ENCODE peak calls at places on chromosomes 11 and 22, in nine cellular contexts. One of them, this sample, is unnamed.

GRCh38 chr22:17772963-17773605 is 1.2 kb downstream of the BID start:
- DNase-seq in testis: no peak
- DNase-seq in CD4-positive, alpha-beta T cell: no peak
- DNase-seq in astrocyte: peak; percentile 51
- DNase-seq in endothelial cell of umbilical vein: no peak
- DNase-seq in Panc1: no peak
- DNase-seq in mucosa of descending colon: no peak
- DNase-seq in OCI-LY7: no peak
- DNase-seq in AG04450: no peak
- DNase-seq in this sample: no peak

GRCh38 chr22:37305873-37306272 is 23.6 kb downstream of the CYTH4 start:
- DNase-seq in Panc1: no peak
- DNase-seq in AG04450: no peak
- DNase-seq in testis: no peak
- DNase-seq in astrocyte: no peak
- DNase-seq in mucosa of descending colon: no peak
- DNase-seq in OCI-LY7: no peak
- DNase-seq in CD4-positive, alpha-beta T cell: no peak
- DNase-seq in endothelial cell of umbilical vein: no peak
- DNase-seq in this sample: no peak

GRCh38 chr22:33720166-33720878 is 200.0 kb downstream of the LARGE1 start:
- DNase-seq in astrocyte: no peak
- DNase-seq in Panc1: no peak
- DNase-seq in mucosa of descending colon: no peak
- DNase-seq in CD4-positive, alpha-beta T cell: no peak
- DNase-seq in endothelial cell of umbilical vein: no peak
- DNase-seq in AG04450: no peak
- DNase-seq in testis: no peak
- DNase-seq in OCI-LY7: no peak
- DNase-seq in this sample: no peak

GRCh38 chr11:129315781-129316579 is 59.7 kb upstream of the BARX2 start:
- DNase-seq in AG04450: no peak
- DNase-seq in OCI-LY7: no peak
- DNase-seq in testis: no peak
- DNase-seq in astrocyte: no peak
- DNase-seq in endothelial cell of umbilical vein: no peak
- DNase-seq in mucosa of descending colon: peak; percentile 68
- DNase-seq in Panc1: no peak
- DNase-seq in CD4-positive, alpha-beta T cell: no peak
- DNase-seq in this sample: no peak

GRCh38 chr11:59560290-59560701 is 49.0 kb downstream of the OR4D9 start:
- DNase-seq in testis: peak; percentile 81
- DNase-seq in AG04450: no peak
- DNase-seq in astrocyte: peak; percentile 66
- DNase-seq in mucosa of descending colon: peak; percentile 81
- DNase-seq in CD4-positive, alpha-beta T cell: peak; percentile 36
- DNase-seq in OCI-LY7: peak; percentile 78
- DNase-seq in endothelial cell of umbilical vein: peak; percentile 86
- DNase-seq in Panc1: no peak
- DNase-seq in this sample: peak; percentile 43

GRCh38 chr11:382081-382643 is 11.8 kb upstream of the PKP3 start:
- DNase-seq in endothelial cell of umbilical vein: no peak
- DNase-seq in CD4-positive, alpha-beta T cell: no peak
- DNase-seq in AG04450: no peak
- DNase-seq in mucosa of descending colon: no peak
- DNase-seq in testis: no peak
- DNase-seq in astrocyte: no peak
- DNase-seq in OCI-LY7: no peak
- DNase-seq in Panc1: no peak
- DNase-seq in this sample: no peak

GRCh38 chr22:20884454-20884853 is 25.6 kb downstream of the SNAP29 start:
- DNase-seq in Panc1: no peak
- DNase-seq in AG04450: no peak
- DNase-seq in testis: no peak
- DNase-seq in astrocyte: no peak
- DNase-seq in endothelial cell of umbilical vein: no peak
- DNase-seq in mucosa of descending colon: no peak
- DNase-seq in CD4-positive, alpha-beta T cell: no peak
- DNase-seq in OCI-LY7: no peak
- DNase-seq in this sample: no peak

GRCh38 chr22:21682385-21683175 is 16.8 kb downstream of the PPIL2 start:
- DNase-seq in mucosa of descending colon: no peak
- DNase-seq in Panc1: no peak
- DNase-seq in testis: no peak
- DNase-seq in OCI-LY7: no peak
- DNase-seq in endothelial cell of umbilical vein: no peak
- DNase-seq in AG04450: no peak
- DNase-seq in astrocyte: no peak
- DNase-seq in CD4-positive, alpha-beta T cell: no peak
- DNase-seq in this sample: no peak

GRCh38 chr22:35205956-35206355 is 51.3 kb upstream of the HMGXB4 start:
- DNase-seq in testis: no peak
- DNase-seq in endothelial cell of umbilical vein: no peak
- DNase-seq in astrocyte: peak; percentile 44
- DNase-seq in AG04450: peak; percentile 21
- DNase-seq in OCI-LY7: no peak
- DNase-seq in Panc1: no peak
- DNase-seq in mucosa of descending colon: no peak
- DNase-seq in CD4-positive, alpha-beta T cell: no peak
- DNase-seq in this sample: no peak

GRCh38 chr22:20125201-20126174 is 6.1 kb upstream of the ZDHHC8 start:
- DNase-seq in CD4-positive, alpha-beta T cell: no peak
- DNase-seq in astrocyte: no peak
- DNase-seq in AG04450: no peak
- DNase-seq in mucosa of descending colon: no peak
- DNase-seq in testis: peak; percentile 77
- DNase-seq in Panc1: no peak
- DNase-seq in OCI-LY7: no peak
- DNase-seq in endothelial cell of umbilical vein: no peak
- DNase-seq in this sample: no peak

GRCh38 chr22:29478326-29479276 is 1.4 kb upstream of the NEFH start:
- DNase-seq in AG04450: no peak
- DNase-seq in endothelial cell of umbilical vein: peak; percentile 14
- DNase-seq in Panc1: no peak
- DNase-seq in mucosa of descending colon: no peak
- DNase-seq in testis: peak; percentile 55
- DNase-seq in OCI-LY7: no peak
- DNase-seq in CD4-positive, alpha-beta T cell: no peak
- DNase-seq in astrocyte: no peak
- DNase-seq in this sample: no peak

GRCh38 chr11:134097146-134097545 is 28.3 kb downstream of the JAM3 start:
- DNase-seq in AG04450: no peak
- DNase-seq in OCI-LY7: no peak
- DNase-seq in endothelial cell of umbilical vein: no peak
- DNase-seq in testis: no peak
- DNase-seq in CD4-positive, alpha-beta T cell: no peak
- DNase-seq in astrocyte: no peak
- DNase-seq in mucosa of descending colon: no peak
- DNase-seq in Panc1: no peak
- DNase-seq in this sample: no peak

GRCh38 chr11:28777126-28777525 is 668.9 kb downstream of the METTL15 start:
- DNase-seq in astrocyte: no peak
- DNase-seq in AG04450: no peak
- DNase-seq in CD4-positive, alpha-beta T cell: no peak
- DNase-seq in Panc1: no peak
- DNase-seq in endothelial cell of umbilical vein: no peak
- DNase-seq in mucosa of descending colon: no peak
- DNase-seq in testis: no peak
- DNase-seq in OCI-LY7: no peak
- DNase-seq in this sample: no peak
- H3K9me3 ChIP-seq in astrocyte: peaks cover 5% of the 10 kb centered on the region
- H3K9me3 ChIP-seq in AG04450: peaks cover 16% of the 10 kb centered on the region
- H3K9me3 ChIP-seq in CD4-positive, alpha-beta T cell: no peaks in the 10 kb centered on the region
- H3K9me3 ChIP-seq in Panc1: no peaks in the 10 kb centered on the region
- H3K9me3 ChIP-seq in endothelial cell of umbilical vein: no peaks in the 10 kb centered on the region
- H3K9me3 ChIP-seq in mucosa of descending colon: peaks cover 4% of the 10 kb centered on the region
- H3K9me3 ChIP-seq in testis: no peaks in the 10 kb centered on the region
- H3K9me3 ChIP-seq in OCI-LY7: no peaks in the 10 kb centered on the region
- H3K9me3 ChIP-seq in this sample: no peaks in the 10 kb centered on the region

DNA sequence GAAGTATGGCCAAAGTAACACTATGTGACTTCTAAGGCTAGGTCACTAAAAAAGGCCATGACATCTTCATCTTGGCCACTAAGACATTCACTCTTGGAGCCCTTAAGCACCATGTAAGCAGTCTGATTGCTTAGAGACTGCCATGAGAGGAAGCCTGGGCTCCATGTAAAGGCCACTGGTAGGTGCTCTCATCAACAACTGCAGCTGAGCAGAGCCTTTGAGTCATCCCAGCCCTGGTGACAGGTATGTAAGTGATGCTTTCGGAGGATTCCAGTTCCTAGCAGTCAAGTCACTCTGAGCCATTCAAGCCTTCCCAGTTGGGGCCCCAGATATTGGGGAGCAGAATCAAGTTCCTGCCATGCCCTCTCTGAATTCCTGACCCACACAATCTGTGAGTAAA is 26.2 kb downstream of the GAB2 start:
- DNase-seq in mucosa of descending colon: no peak
- DNase-seq in CD4-positive, alpha-beta T cell: no peak
- DNase-seq in testis: no peak
- DNase-seq in astrocyte: no peak
- DNase-seq in OCI-LY7: no peak
- DNase-seq in AG04450: no peak
- DNase-seq in endothelial cell of umbilical vein: no peak
- DNase-seq in Panc1: no peak
- DNase-seq in this sample: no peak
- H3K9me3 ChIP-seq in mucosa of descending colon: no peaks in the 10 kb centered on the region
- H3K9me3 ChIP-seq in CD4-positive, alpha-beta T cell: no peaks in the 10 kb centered on the region
- H3K9me3 ChIP-seq in testis: no peaks in the 10 kb centered on the region
- H3K9me3 ChIP-seq in astrocyte: no peaks in the 10 kb centered on the region
- H3K9me3 ChIP-seq in OCI-LY7: no peaks in the 10 kb centered on the region
- H3K9me3 ChIP-seq in AG04450: no peaks in the 10 kb centered on the region
- H3K9me3 ChIP-seq in endothelial cell of umbilical vein: no peaks in the 10 kb centered on the region
- H3K9me3 ChIP-seq in Panc1: peaks cover 5% of the 10 kb centered on the region
- H3K9me3 ChIP-seq in this sample: no peaks in the 10 kb centered on the region

GRCh38 chr22:49720279-49720959 is 107.3 kb downstream of the BRD1 start:
- DNase-seq in mucosa of descending colon: no peak
- DNase-seq in endothelial cell of umbilical vein: no peak
- DNase-seq in AG04450: no peak
- DNase-seq in Panc1: no peak
- DNase-seq in astrocyte: no peak
- DNase-seq in CD4-positive, alpha-beta T cell: no peak
- DNase-seq in testis: no peak
- DNase-seq in OCI-LY7: no peak
- DNase-seq in this sample: no peak

GRCh38 chr22:49718396-49718795 is 109.3 kb downstream of the BRD1 start:
- DNase-seq in OCI-LY7: no peak
- DNase-seq in Panc1: no peak
- DNase-seq in astrocyte: no peak
- DNase-seq in mucosa of descending colon: no peak
- DNase-seq in testis: no peak
- DNase-seq in AG04450: no peak
- DNase-seq in endothelial cell of umbilical vein: no peak
- DNase-seq in CD4-positive, alpha-beta T cell: no peak
- DNase-seq in this sample: no peak

GRCh38 chr22:49717322-49717919 is 110.3 kb downstream of the BRD1 start:
- DNase-seq in mucosa of descending colon: no peak
- DNase-seq in CD4-positive, alpha-beta T cell: no peak
- DNase-seq in astrocyte: no peak
- DNase-seq in OCI-LY7: no peak
- DNase-seq in Panc1: no peak
- DNase-seq in endothelial cell of umbilical vein: no peak
- DNase-seq in AG04450: no peak
- DNase-seq in testis: no peak
- DNase-seq in this sample: no peak

GRCh38 chr22:49721211-49721763 is 106.4 kb downstream of the BRD1 start:
- DNase-seq in astrocyte: no peak
- DNase-seq in AG04450: no peak
- DNase-seq in testis: no peak
- DNase-seq in Panc1: no peak
- DNase-seq in CD4-positive, alpha-beta T cell: no peak
- DNase-seq in OCI-LY7: no peak
- DNase-seq in endothelial cell of umbilical vein: no peak
- DNase-seq in mucosa of descending colon: no peak
- DNase-seq in this sample: no peak

GRCh38 chr22:49719046-49719445 is 108.6 kb downstream of the BRD1 start:
- DNase-seq in astrocyte: no peak
- DNase-seq in endothelial cell of umbilical vein: no peak
- DNase-seq in mucosa of descending colon: no peak
- DNase-seq in AG04450: no peak
- DNase-seq in OCI-LY7: no peak
- DNase-seq in testis: no peak
- DNase-seq in Panc1: no peak
- DNase-seq in CD4-positive, alpha-beta T cell: no peak
- DNase-seq in this sample: no peak
- H3K9me3 ChIP-seq in astrocyte: no peaks in the 10 kb centered on the region
- H3K9me3 ChIP-seq in endothelial cell of umbilical vein: no peaks in the 10 kb centered on the region
- H3K9me3 ChIP-seq in mucosa of descending colon: no peaks in the 10 kb centered on the region
- H3K9me3 ChIP-seq in AG04450: peaks cover 13% of the 10 kb centered on the region
- H3K9me3 ChIP-seq in OCI-LY7: no peaks in the 10 kb centered on the region
- H3K9me3 ChIP-seq in testis: no peaks in the 10 kb centered on the region
- H3K9me3 ChIP-seq in Panc1: no peaks in the 10 kb centered on the region
- H3K9me3 ChIP-seq in CD4-positive, alpha-beta T cell: no peaks in the 10 kb centered on the region
- H3K9me3 ChIP-seq in this sample: no peaks in the 10 kb centered on the region

DNA sequence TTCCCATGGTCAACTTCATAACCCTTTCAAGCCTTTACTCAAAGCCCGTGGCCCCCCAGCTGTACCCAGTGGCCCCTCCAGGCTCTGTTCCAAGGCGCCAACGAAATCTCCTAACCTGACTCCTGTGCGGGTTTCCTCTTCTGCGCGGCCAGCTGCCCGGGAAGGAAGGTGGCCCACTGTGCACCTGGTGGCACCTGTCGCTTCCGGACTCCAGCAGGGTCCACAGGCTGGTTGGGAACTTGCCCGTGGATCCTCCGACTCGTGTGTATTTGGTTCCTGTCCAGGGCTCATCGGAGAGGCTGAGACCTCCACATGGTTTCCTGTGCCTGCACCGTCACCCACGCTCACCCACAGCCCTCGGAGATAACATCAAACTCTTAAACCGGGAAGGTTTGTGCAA is 335.4 kb downstream of the BRD1 start:
- DNase-seq in Panc1: no peak
- DNase-seq in astrocyte: no peak
- DNase-seq in testis: no peak
- DNase-seq in mucosa of descending colon: no peak
- DNase-seq in CD4-positive, alpha-beta T cell: no peak
- DNase-seq in OCI-LY7: no peak
- DNase-seq in endothelial cell of umbilical vein: no peak
- DNase-seq in AG04450: no peak
- DNase-seq in this sample: no peak
- H3K9me3 ChIP-seq in Panc1: no peaks in the 10 kb centered on the region
- H3K9me3 ChIP-seq in astrocyte: peaks cover 7% of the 10 kb centered on the region
- H3K9me3 ChIP-seq in testis: no peaks in the 10 kb centered on the region
- H3K9me3 ChIP-seq in mucosa of descending colon: no peaks in the 10 kb centered on the region
- H3K9me3 ChIP-seq in CD4-positive, alpha-beta T cell: no peaks in the 10 kb centered on the region
- H3K9me3 ChIP-seq in OCI-LY7: no peaks in the 10 kb centered on the region
- H3K9me3 ChIP-seq in endothelial cell of umbilical vein: peaks cover 5% of the 10 kb centered on the region
- H3K9me3 ChIP-seq in AG04450: peaks cover 66% of the 10 kb centered on the region
- H3K9me3 ChIP-seq in this sample: no peaks in the 10 kb centered on the region

GRCh38 chr22:36294801-36295200 is 41.9 kb downstream of the APOL1 start:
- DNase-seq in endothelial cell of umbilical vein: no peak
- DNase-seq in mucosa of descending colon: no peak
- DNase-seq in Panc1: no peak
- DNase-seq in testis: no peak
- DNase-seq in OCI-LY7: no peak
- DNase-seq in AG04450: no peak
- DNase-seq in CD4-positive, alpha-beta T cell: no peak
- DNase-seq in astrocyte: no peak
- DNase-seq in this sample: no peak
- H3K9me3 ChIP-seq in endothelial cell of umbilical vein: no peaks in the 10 kb centered on the region
- H3K9me3 ChIP-seq in mucosa of descending colon: no peaks in the 10 kb centered on the region
- H3K9me3 ChIP-seq in Panc1: no peaks in the 10 kb centered on the region
- H3K9me3 ChIP-seq in testis: no peaks in the 10 kb centered on the region
- H3K9me3 ChIP-seq in OCI-LY7: no peaks in the 10 kb centered on the region
- H3K9me3 ChIP-seq in AG04450: no peaks in the 10 kb centered on the region
- H3K9me3 ChIP-seq in CD4-positive, alpha-beta T cell: no peaks in the 10 kb centered on the region
- H3K9me3 ChIP-seq in astrocyte: no peaks in the 10 kb centered on the region
- H3K9me3 ChIP-seq in this sample: no peaks in the 10 kb centered on the region

This sample was measured in BE2C.